ENCODE peak calls at places on chromosomes 11 and 22, in four cellular contexts. G is suprapubic skin, R is K562, V is sigmoid colon. E is an unnamed sample.

GRCh38 chr11:117716652-117717440 is 80.2 kb downstream of the DSCAML1 start:
- DNase-seq in R (no peak), G (no peak), V (peak; percentile 58), E (no peak)

GRCh38 chr11:46504817-46505613 is 88.8 kb downstream of the AMBRA1 start:
- DNase-seq in G (no peak), V (no peak), R (no peak), E (no peak)

GRCh38 chr11:67502328-67502979 is 2.7 kb downstream of the PITPNM1 start:
- DNase-seq in R (no peak), V (no peak), G (no peak), E (no peak)

GRCh38 chr11:114321621-114322257 is 25.5 kb downstream of the NNMT start:
- DNase-seq in R (no peak), G (no peak), V (no peak), E (no peak)

GRCh38 chr11:85875505-85875904 is 20.3 kb downstream of the CCDC83 start:
- DNase-seq in G (no peak), R (no peak), V (no peak), E (no peak)

GRCh38 chr11:99352642-99353041 is 331.9 kb downstream of the CNTN5 start:
- DNase-seq in V (no peak), G (no peak), R (no peak), E (no peak)

GRCh38 chr22:24402460-24403192 is 24.8 kb upstream of the ADORA2A start:
- DNase-seq in V (peak; percentile 89), R (no peak), G (no peak), E (peak; percentile 65)

GRCh38 chr11:29272019-29272654 is 744.7 kb downstream of the KCNA4 start:
- DNase-seq in G (no peak), V (no peak), R (no peak), E (no peak)

GRCh38 chr11:3009481-3009880 is 17.4 kb upstream of the NAP1L4 start:
- DNase-seq in G (no peak), V (peak; percentile 33), R (no peak), E (no peak)

GRCh38 chr22:44777364-44777756 is 25.0 kb downstream of the ARHGAP8 start:
- DNase-seq in V (no peak), R (no peak), G (no peak), E (no peak)

GRCh38 chr11:72321381-72321996 is 77.5 kb upstream of the PHOX2A start:
- DNase-seq in G (no peak), R (peak; percentile 89), V (no peak), E (no peak)

GRCh38 chr22:38228873-38229740 is 27.3 kb downstream of the MAFF start:
- DNase-seq in V (no peak), R (no peak), G (no peak), E (no peak)

GRCh38 chr11:126716456-126717083 is 284.0 kb downstream of the KIRREL3 start:
- DNase-seq in R (peak; percentile 48), V (no peak), G (no peak), E (peak; percentile 57)

GRCh38 chr11:65811764-65812475 is 21.8 kb upstream of the SNX32 start:
- DNase-seq in V (no peak), R (no peak), G (no peak), E (no peak)

GRCh38 chr22:27128461-27129080 is 471.2 kb downstream of the MIAT start:
- DNase-seq in R (no peak), G (no peak), V (no peak), E (no peak)

GRCh38 chr22:38940985-38941384 is 16.4 kb upstream of the APOBEC3A start:
- DNase-seq in V (no peak), G (no peak), R (no peak), E (peak; percentile 21)

GRCh38 chr11:71946144-71946571 is 17.3 kb downstream of the RNF121 start:
- DNase-seq in G (no peak), R (no peak), V (no peak), E (no peak)

GRCh38 chr11:78981153-78981552 is 406.5 kb upstream of the NARS2 start:
- DNase-seq in R (no peak), G (no peak), V (no peak), E (no peak)

GRCh38 chr11:122294041-122294440 is 178.0 kb upstream of the BLID start:
- DNase-seq in R (no peak), V (no peak), G (no peak), E (no peak)

GRCh38 chr11:70483077-70483861 is 84.9 kb downstream of the CTTN start:
- DNase-seq in V (no peak), G (no peak), R (peak; percentile 70), E (peak; percentile 79)
- TF ChIP-seq CTCF in V (no peak), G (no peak), R (peak; percentile 55), E (peak; percentile 69)

GRCh38 chr11:62727007-62727832 is at the start of gene HNRNPUL2:
- DNase-seq in G (peak; percentile 99), V (peak; percentile 99), R (peak; percentile 95), E (peak; percentile 100)
- TF ChIP-seq POLR2A in G (peak; percentile 86), V (peak; percentile 96), R (peak; percentile 95), E (peak; percentile 97)

DNA sequence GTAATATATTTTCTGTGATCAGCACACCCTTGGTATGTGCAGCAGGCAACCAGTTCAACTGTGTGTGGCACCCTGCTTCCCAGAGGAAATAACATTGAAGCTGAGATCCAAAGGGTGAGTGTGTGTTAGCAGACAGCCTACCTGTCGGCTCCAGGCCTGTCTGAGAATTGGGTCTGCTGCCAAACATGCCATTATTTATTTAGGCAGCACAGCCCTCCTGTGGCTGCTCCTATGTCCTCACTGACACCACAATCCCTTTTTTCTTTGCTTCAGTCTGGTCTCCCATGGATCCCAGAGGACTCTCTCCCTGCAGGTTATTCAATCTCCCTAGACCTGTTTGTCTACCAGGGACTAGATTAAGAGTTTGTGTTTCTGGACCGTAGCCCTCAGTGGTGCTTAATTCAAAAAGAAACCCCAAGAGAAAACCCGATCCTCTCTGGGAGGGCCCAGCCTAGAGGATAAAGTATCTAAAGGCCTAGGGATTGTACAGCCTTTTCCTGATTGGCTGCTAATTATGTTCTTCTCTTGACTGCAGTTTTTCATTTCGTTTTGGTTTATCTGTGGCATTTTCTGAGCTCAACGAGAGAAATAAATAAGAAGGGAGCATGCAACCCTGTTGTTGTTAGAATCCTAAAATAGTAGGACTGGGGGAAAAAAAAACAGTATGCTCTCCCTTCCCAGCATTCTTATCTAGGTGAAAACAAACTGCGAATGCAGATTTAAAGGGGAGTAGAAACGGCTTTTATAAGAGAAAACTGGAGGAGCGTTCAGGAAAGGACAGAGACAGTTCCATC is 24.1 kb downstream of the KCNE3 start:
- DNase-seq in V (no peak), R (no peak), G (no peak), E (no peak)
- TF ChIP-seq CTCF in V (no peak), R (peak; percentile 36), G (no peak), E (no peak)

DNA sequence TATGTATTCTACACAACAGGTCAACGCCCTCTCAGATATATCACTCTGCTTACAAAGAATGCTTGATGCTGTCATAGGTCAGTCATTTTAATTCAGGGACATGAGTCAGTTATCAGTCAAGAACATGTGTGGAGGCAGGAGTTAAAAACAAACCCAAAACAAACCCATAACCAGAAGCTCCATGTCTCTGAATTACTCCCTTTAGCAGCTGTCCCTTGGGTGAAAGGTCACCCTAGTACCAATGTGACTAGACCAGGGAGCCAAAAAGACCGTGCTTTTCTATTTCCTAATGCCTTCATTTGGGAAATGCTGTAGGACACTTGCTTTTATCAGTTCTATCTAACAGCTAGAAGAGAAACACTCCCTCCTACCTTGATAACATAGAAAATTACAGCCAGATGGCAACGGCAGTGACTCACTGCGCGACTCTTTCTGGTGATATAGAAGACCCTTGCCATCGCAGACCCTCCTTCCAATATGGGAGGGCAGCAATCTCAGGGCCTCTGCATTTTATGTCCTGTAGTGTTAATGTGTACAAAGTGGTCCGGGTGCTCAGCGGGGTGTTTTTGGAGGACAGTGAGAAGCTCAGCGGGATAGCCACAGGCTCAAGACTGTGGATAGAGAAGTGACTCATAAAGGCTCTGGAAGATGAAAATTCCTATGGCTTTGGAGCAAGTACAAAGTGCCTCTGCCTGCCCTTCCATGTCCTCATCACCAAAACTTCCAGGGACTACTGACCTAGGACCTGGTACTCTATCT is 24.8 kb downstream of the APOL5 start:
- DNase-seq in R (peak; percentile 61), G (no peak), V (no peak), E (no peak)
- TF ChIP-seq POLR2A in R (no peak), G (no peak), V (no peak), E (no peak)

DNA sequence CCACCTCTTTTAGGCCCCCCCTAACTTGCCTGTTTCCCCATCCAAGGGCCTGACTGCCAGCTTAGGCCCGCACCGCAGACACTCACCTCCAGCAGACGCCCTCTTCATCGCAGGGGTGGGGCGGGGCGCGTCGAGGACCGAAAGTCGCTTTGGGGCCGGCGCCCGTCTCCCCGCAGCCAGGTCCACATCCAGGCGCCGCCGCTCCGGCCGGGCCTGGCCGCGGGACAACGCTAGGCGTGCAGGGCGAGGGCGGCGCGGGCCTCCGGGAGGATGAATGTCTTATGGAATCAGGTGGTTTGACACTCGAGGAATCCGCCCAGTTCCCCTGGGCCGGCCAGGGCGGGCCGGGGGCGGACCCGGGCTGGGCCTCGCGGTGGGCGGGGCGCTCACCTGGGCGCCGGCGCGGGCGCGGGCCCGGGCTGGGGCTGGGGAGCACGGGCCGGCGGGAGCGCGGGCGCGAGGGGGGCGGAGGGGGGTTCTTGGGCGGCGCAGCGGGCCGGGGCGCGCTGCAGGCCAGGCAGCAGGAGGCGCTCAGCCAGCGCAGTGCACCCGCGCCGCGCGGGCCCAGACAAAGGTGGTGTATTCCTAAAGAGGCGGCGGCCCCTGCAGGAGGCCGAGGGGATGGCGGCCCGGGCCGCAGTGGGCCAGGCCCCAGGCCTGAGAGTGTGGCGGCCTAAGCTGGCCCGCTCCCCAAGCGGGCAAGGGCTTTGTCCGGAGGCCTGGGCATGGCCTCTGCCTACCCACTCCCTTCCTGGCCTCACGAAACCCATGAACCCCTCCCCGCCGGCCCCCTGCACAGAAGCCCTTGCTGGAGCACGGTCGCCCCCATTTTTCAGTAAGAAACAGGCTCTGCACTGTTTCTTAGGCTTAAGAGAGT is 177.6 kb downstream of the IGLL1 start:
- DNase-seq in V (peak; percentile 67), G (peak; percentile 78), R (peak; percentile 91), E (peak; percentile 59)
- TF ChIP-seq CTCF in V (no peak), G (peak; percentile 56), R (peak; percentile 98), E (peak; percentile 58)

GRCh38 chr22:41468381-41469217 is at the start of the genes ACO2 and PHF5A:
- DNase-seq in G (peak; percentile 98), V (peak; percentile 98), R (peak; percentile 80), E (peak; percentile 97)
- TF ChIP-seq POLR2A in G (no peak), V (peak; percentile 73), R (peak; percentile 83), E (peak; percentile 57)

GRCh38 chr22:40511604-40512003 is 124.9 kb downstream of the MRTFA start:
- DNase-seq in V (no peak), G (no peak), R (no peak), E (no peak)
- TF ChIP-seq CTCF in V (no peak), G (no peak), R (no peak), E (no peak)